ENCODE peak calls at places on chromosomes 3 and 15, in eight cellular contexts. T is NCI-H1048, R is NCI-H1436, X is tibial nerve, P is GM23248, S is cardiac fibroblast, Q is RPMI7951, I is iPS-NIHi11. Z is an unnamed sample.

GRCh38 chr3:40985195-40985594 is 214.1 kb upstream of the CTNNB1 start:
- DNase-seq in T (no peak), R (no peak), X (no peak), P (no peak), S (no peak), Q (peak; percentile 65), I (no peak), Z (no peak)

GRCh38 chr3:58152225-58153015 is 58.4 kb downstream of the DNASE1L3 start:
- DNase-seq in T (no peak), R (no peak), X (no peak), P (no peak), S (no peak), Q (no peak), I (no peak), Z (no peak)

GRCh38 chr3:133742351-133743091 is 3.7 kb upstream of the TF start:
- DNase-seq in T (no peak), R (no peak), X (no peak), P (peak; percentile 18), S (no peak), Q (peak; percentile 88), I (no peak), Z (no peak)

GRCh38 chr3:138213373-138214085 is 26.4 kb downstream of the ARMC8 start:
- DNase-seq in T (no peak), R (no peak), X (no peak), P (no peak), S (no peak), Q (no peak), I (no peak), Z (no peak)

GRCh38 chr3:50211930-50212329 is 6.9 kb downstream of the SLC38A3 start:
- DNase-seq in T (no peak), R (no peak), X (no peak), P (peak; percentile 79), S (peak; percentile 46), Q (peak; percentile 31), I (no peak), Z (no peak)

GRCh38 chr15:47013446-47013845 is 703.9 kb upstream of the SEMA6D start:
- DNase-seq in T (no peak), R (no peak), X (no peak), P (no peak), S (no peak), Q (no peak), I (no peak), Z (no peak)

GRCh38 chr3:131630812-131631211 is 128.0 kb upstream of the MRPL3 start:
- DNase-seq in T (no peak), R (no peak), X (no peak), P (peak; percentile 84), S (peak; percentile 8), Q (no peak), I (no peak), Z (no peak)

GRCh38 chr15:85415779-85416178 is 35.4 kb downstream of the AKAP13 start:
- DNase-seq in T (no peak), R (no peak), X (no peak), P (no peak), S (peak; percentile 18), Q (no peak), I (no peak), Z (no peak)

GRCh38 chr3:133644768-133645167 is 17.0 kb downstream of the TOPBP1 start:
- DNase-seq in T (no peak), R (no peak), X (no peak), P (peak; percentile 88), S (peak; percentile 90), Q (peak; percentile 73), I (no peak), Z (no peak)

GRCh38 chr15:34239151-34239761 is 14.4 kb downstream of the EMC4 start:
- DNase-seq in T (no peak), R (no peak), X (no peak), P (peak; percentile 93), S (peak; percentile 92), Q (peak; percentile 83), I (no peak), Z (no peak)

GRCh38 chr15:100694381-100695012 is 92.1 kb downstream of the ASB7 start:
- DNase-seq in T (no peak), R (no peak), X (peak; percentile 7), P (no peak), S (no peak), Q (no peak), I (no peak), Z (no peak)

GRCh38 chr15:77034620-77035467 is 36.1 kb downstream of the TSPAN3 start:
- DNase-seq in T (no peak), R (no peak), X (no peak), P (peak; percentile 54), S (no peak), Q (no peak), I (peak; percentile 80), Z (peak; percentile 7)

GRCh38 chr3:162034368-162034767 is 537.8 kb downstream of the OTOL1 start:
- DNase-seq in T (no peak), R (no peak), X (no peak), P (peak; percentile 61), S (peak; percentile 71), Q (peak; percentile 3), I (no peak), Z (no peak)

GRCh38 chr15:75554717-75555116 is 24.4 kb downstream of the PTPN9 start:
- DNase-seq in T (no peak), R (no peak), X (no peak), P (peak; percentile 79), S (peak; percentile 70), Q (no peak), I (no peak), Z (no peak)

Z was measured in body of pancreas.